ENCODE peak calls at places on chromosomes 1 and 21, in ten cellular contexts. X is foreskin fibroblast, D is RWPE1, Q is left lung, O is AG10803, B is fibroblast of lung, Y is neural crest cell, C is GM23338, W is Calu3, F is heart left ventricle. U is an unnamed sample.
A peak's percentile ranks its signal among the peaks of the same experiment; 100 is the strongest.

GRCh38 chr1:241834733-241835377 is 13.1 kb upstream of the EXO1 start:
- DNase-seq in Y (no peak), O (peak; percentile 66), F (no peak), D (no peak), W (peak; percentile 16), Q (no peak), B (peak; percentile 84), C (peak; percentile 62), X (peak; percentile 77), U (no peak)

GRCh38 chr1:160973491-160973890 is 18.9 kb upstream of the ITLN2 start:
- DNase-seq in X (no peak), D (no peak), Y (no peak), B (no peak), C (no peak), O (no peak), Q (no peak), F (no peak), W (no peak), U (no peak)

GRCh38 chr1:207941664-207942063 is 30.7 kb upstream of the CD34 start:
- DNase-seq in D (no peak), C (no peak), Q (peak; percentile 58), O (peak; percentile 65), B (peak; percentile 67), X (peak; percentile 33), F (peak; percentile 87), Y (no peak), W (no peak), U (no peak)

GRCh38 chr1:154404984-154405761 is at the start of gene IL6R:
- DNase-seq in D (peak; percentile 84), Y (peak; percentile 47), W (peak; percentile 92), O (peak; percentile 95), Q (peak; percentile 96), C (peak; percentile 91), X (peak; percentile 97), B (peak; percentile 89), F (peak; percentile 96), U (peak; percentile 95)

GRCh38 chr1:212428496-212428895 is 4.2 kb upstream of the NENF start:
- DNase-seq in O (no peak), D (no peak), Y (no peak), Q (no peak), F (no peak), B (peak; percentile 12), C (no peak), X (peak; percentile 17), W (no peak), U (no peak)

GRCh38 chr1:224245188-224245587 is 62.1 kb downstream of the DEGS1 start:
- DNase-seq in B (peak; percentile 36), D (no peak), F (peak; percentile 72), Q (peak; percentile 74), O (peak; percentile 3), X (peak; percentile 72), W (no peak), Y (no peak), C (no peak), U (peak; percentile 77)

GRCh38 chr1:4759671-4760070 is 105.3 kb downstream of the AJAP1 start:
- DNase-seq in F (no peak), X (no peak), Q (no peak), W (no peak), O (no peak), Y (no peak), C (no peak), B (no peak), D (no peak), U (no peak)

GRCh38 chr1:93605812-93606512 is 75.7 kb downstream of the BCAR3 start:
- DNase-seq in Y (no peak), O (peak; percentile 92), X (peak; percentile 94), C (no peak), Q (no peak), F (no peak), B (peak; percentile 93), W (no peak), D (peak; percentile 82), U (no peak)

GRCh38 chr1:39907532-39908453 is 6.1 kb upstream of the MYCL start:
- DNase-seq in W (no peak), O (no peak), B (no peak), Y (no peak), Q (no peak), F (no peak), C (no peak), D (no peak), X (no peak), U (no peak)

GRCh38 chr1:21318714-21319159 is 28.5 kb upstream of the ECE1 start:
- DNase-seq in Y (no peak), D (no peak), X (peak; percentile 84), O (peak; percentile 87), C (no peak), F (peak; percentile 95), B (peak; percentile 89), W (no peak), Q (peak; percentile 78), U (peak; percentile 79)

GRCh38 chr1:15847100-15847892 is at the start of gene SPEN:
- DNase-seq in C (peak; percentile 90), Q (peak; percentile 99), Y (peak; percentile 96), D (peak; percentile 89), W (peak; percentile 95), O (peak; percentile 97), B (peak; percentile 96), F (peak; percentile 99), X (peak; percentile 100), U (peak; percentile 99)

GRCh38 chr1:232432313-232432712 is 197.6 kb downstream of the SIPA1L2 start:
- DNase-seq in W (no peak), F (peak; percentile 63), C (no peak), Y (no peak), X (no peak), B (peak; percentile 11), D (no peak), Q (no peak), O (no peak), U (no peak)

GRCh38 chr1:90710579-90711536 is 6.2 kb downstream of the BARHL2 start:
- DNase-seq in X (no peak), Q (no peak), O (no peak), F (no peak), W (no peak), C (peak; percentile 84), B (no peak), Y (no peak), D (no peak), U (no peak)

GRCh38 chr1:234437423-234438171 is 41.4 kb downstream of the TARBP1 start:
- DNase-seq in F (no peak), Y (no peak), Q (no peak), O (peak; percentile 29), B (no peak), X (peak; percentile 23), D (no peak), W (no peak), C (no peak), U (no peak)
- TF ChIP-seq CTCF in F (no peak), Y (no peak), Q (no peak), O (no peak), B (no peak), X (no peak), D (no peak), W (no peak), C (no peak), U (no peak)

GRCh38 chr1:11682287-11682771 is 1.4 kb upstream of the MAD2L2 start:
- DNase-seq in Y (no peak), C (peak; percentile 96), Q (no peak), F (no peak), O (no peak), D (no peak), W (no peak), X (no peak), B (no peak), U (no peak)

GRCh38 chr1:11678442-11678841 is 2.5 kb downstream of the MAD2L2 start:
- DNase-seq in B (no peak), Y (no peak), W (no peak), F (no peak), D (no peak), Q (no peak), X (no peak), C (no peak), O (no peak), U (no peak)

GRCh38 chr1:11682799-11683198 is 1.9 kb upstream of the MAD2L2 start:
- DNase-seq in B (no peak), D (no peak), O (no peak), X (no peak), Y (no peak), Q (no peak), W (no peak), F (no peak), C (peak; percentile 53), U (no peak)

GRCh38 chr1:11680270-11681070 is 478 bp downstream of the MAD2L2 start:
- DNase-seq in B (no peak), C (peak; percentile 48), W (no peak), X (no peak), O (peak; percentile 15), F (no peak), Y (no peak), D (no peak), Q (no peak), U (no peak)

GRCh38 chr1:11681071-11681771 is at the start of gene MAD2L2:
- DNase-seq in X (peak; percentile 95), Q (peak; percentile 91), W (peak; percentile 81), B (peak; percentile 71), F (peak; percentile 90), O (peak; percentile 71), Y (peak; percentile 67), D (peak; percentile 89), C (peak; percentile 91), U (peak; percentile 93)
- TF ChIP-seq CTCF in X (no peak), Q (no peak), W (no peak), B (no peak), F (no peak), O (no peak), Y (no peak), D (no peak), C (peak; percentile 0), U (no peak)

DNA sequence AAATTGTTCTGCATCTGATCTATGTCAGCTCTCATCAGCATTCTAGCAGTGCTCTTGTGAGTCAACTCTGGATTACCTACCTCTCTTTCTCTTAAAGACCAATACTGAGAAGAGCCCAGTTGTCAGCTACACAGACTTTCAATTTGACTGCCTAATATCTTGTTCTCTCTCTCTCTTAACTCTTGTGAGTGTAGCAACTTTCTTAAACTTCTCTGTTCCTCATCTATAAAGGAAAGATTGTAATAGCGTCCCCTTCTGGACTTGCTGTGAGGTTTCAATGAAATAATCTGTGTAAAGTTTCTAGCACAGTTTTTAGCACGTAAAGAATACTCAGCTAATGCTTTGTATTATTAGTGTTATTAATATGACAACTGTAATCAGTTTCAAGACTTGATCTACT is 499.3 kb upstream of the ADAMTS5 start:
- DNase-seq in F (no peak), W (no peak), B (no peak), C (peak; percentile 60), D (no peak), X (no peak), Q (no peak), Y (no peak), O (no peak), U (no peak)
- TF ChIP-seq CTCF in F (peak; percentile 16), W (no peak), B (no peak), C (peak; percentile 63), D (no peak), X (no peak), Q (no peak), Y (no peak), O (no peak), U (no peak)

DNA sequence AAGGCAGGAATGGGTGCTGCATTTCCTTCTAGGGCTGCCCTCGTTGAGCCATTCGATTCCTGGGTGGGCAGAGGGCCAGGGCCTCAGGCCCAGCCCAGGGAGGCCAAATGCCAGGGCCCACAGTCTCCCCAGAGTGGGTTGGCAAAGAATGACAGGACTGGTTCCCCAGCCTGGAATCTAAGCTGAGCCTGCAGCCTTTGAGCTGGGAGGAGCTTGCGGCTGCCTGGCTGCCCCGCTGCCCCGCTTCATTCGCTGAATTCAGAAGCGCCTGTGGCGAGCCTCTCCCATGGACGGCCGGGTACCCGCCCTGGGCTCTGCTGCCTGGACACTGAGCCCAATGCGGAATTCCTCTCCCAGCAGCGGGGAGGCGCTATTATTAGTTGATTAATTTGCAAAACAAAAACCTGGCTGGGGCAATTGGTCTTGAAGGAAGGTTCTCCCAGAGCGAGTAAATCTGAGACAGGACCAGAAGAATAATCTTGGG is 32.3 kb upstream of the TARDBP start:
- DNase-seq in O (peak; percentile 93), X (peak; percentile 92), Y (peak; percentile 63), B (peak; percentile 67), W (peak; percentile 82), Q (peak; percentile 82), C (peak; percentile 99), D (peak; percentile 55), F (peak; percentile 91), U (peak; percentile 95)
- TF ChIP-seq CTCF in O (peak; percentile 39), X (peak; percentile 37), Y (peak; percentile 56), B (peak; percentile 34), W (no peak), Q (no peak), C (peak; percentile 37), D (peak; percentile 56), F (peak; percentile 53), U (peak; percentile 56)